ENCODE peak calls at places on chromosomes 6 and 20, in six cellular contexts. H, L, S, R, G and Y are unnamed samples.

GRCh38 chr6:154509421-154510143 is 903 bp downstream of the CNKSR3 start:
- DNase-seq in H (peak; percentile 25), L (peak; percentile 83), R (no peak), G (no peak), S (peak; percentile 58), Y (no peak)

GRCh38 chr20:57530327-57530981 is 5.5 kb upstream of the CTCFL start:
- DNase-seq in H (no peak), G (no peak), R (no peak), L (no peak), S (no peak), Y (no peak)

GRCh38 chr20:1301031-1301529 is 27.9 kb downstream of the SDCBP2 start:
- DNase-seq in R (no peak), L (no peak), H (no peak), S (no peak), G (no peak), Y (no peak)

GRCh38 chr20:61805365-61805764 is 260.3 kb downstream of the TAF4 start:
- DNase-seq in G (no peak), R (no peak), H (no peak), S (peak; percentile 78), L (peak; percentile 66), Y (no peak)

GRCh38 chr6:21754891-21755290 is 161.3 kb downstream of the SOX4 start:
- DNase-seq in L (no peak), R (no peak), S (peak; percentile 64), H (no peak), G (no peak), Y (no peak)

GRCh38 chr6:101117397-101118185 is 236.5 kb upstream of the ASCC3 start:
- DNase-seq in R (no peak), S (no peak), G (no peak), L (peak; percentile 44), H (no peak), Y (no peak)

GRCh38 chr6:41519748-41520699 is 26.2 kb upstream of the FOXP4 start:
- DNase-seq in L (no peak), S (no peak), R (no peak), G (no peak), H (no peak), Y (no peak)

GRCh38 chr20:50218987-50219435 is 28.4 kb downstream of the CEBPB start:
- DNase-seq in R (no peak), S (no peak), H (no peak), G (no peak), L (no peak), Y (no peak)

GRCh38 chr6:6007311-6008113 is 787 bp upstream of the NRN1 start:
- DNase-seq in G (no peak), H (peak; percentile 30), L (no peak), R (no peak), S (no peak), Y (no peak)

GRCh38 chr6:17179246-17180073 is 77.6 kb downstream of the STMND1 start:
- DNase-seq in H (no peak), G (no peak), S (no peak), R (no peak), L (no peak), Y (no peak)

GRCh38 chr20:31472395-31473330 is 2.3 kb downstream of the DEFB124 start:
- DNase-seq in R (no peak), S (peak; percentile 75), H (no peak), L (no peak), G (no peak), Y (no peak)

GRCh38 chr20:7180261-7181045 is 413.0 kb downstream of the BMP2 start:
- DNase-seq in S (no peak), R (no peak), L (no peak), G (no peak), H (no peak), Y (no peak)

GRCh38 chr6:160263214-160263939 is 4.8 kb upstream of the SLC22A2 start:
- DNase-seq in R (no peak), H (no peak), S (no peak), G (no peak), L (no peak), Y (no peak)

GRCh38 chr20:23624307-23624706 is 13.4 kb downstream of the CST3 start:
- DNase-seq in R (no peak), G (no peak), H (no peak), L (no peak), S (no peak), Y (no peak)

GRCh38 chr6:1560281-1561058 is 49.2 kb upstream of the FOXC1 start:
- DNase-seq in L (no peak), H (no peak), S (no peak), R (no peak), G (no peak), Y (no peak)

GRCh38 chr6:128507337-128508310 is 12.8 kb downstream of the PTPRK start:
- DNase-seq in R (no peak), H (no peak), L (no peak), S (no peak), G (no peak), Y (no peak)

GRCh38 chr20:16904751-16905150 is 156.6 kb downstream of the OTOR start:
- DNase-seq in H (no peak), G (no peak), S (no peak), R (no peak), L (no peak), Y (no peak)

GRCh38 chr20:15139522-15139921 is 802.1 kb upstream of the FLRT3 start:
- DNase-seq in R (no peak), H (no peak), S (no peak), L (no peak), G (no peak), Y (no peak)

GRCh38 chr6:167030222-167031072 is 31.2 kb downstream of the CEP43 start:
- DNase-seq in S (no peak), G (no peak), L (no peak), R (no peak), H (no peak), Y (no peak)

GRCh38 chr6:12363651-12364381 is 73.7 kb downstream of the EDN1 start:
- DNase-seq in H (no peak), R (no peak), L (peak; percentile 74), G (no peak), S (no peak), Y (no peak)

GRCh38 chr20:18020931-18021330 is 36.8 kb downstream of the OVOL2 start:
- DNase-seq in H (no peak), S (no peak), L (no peak), G (no peak), R (no peak), Y (no peak)
- TF ChIP-seq CTCF in H (no peak), S (no peak), L (no peak), G (no peak), R (no peak), Y (no peak)

GRCh38 chr6:161355731-161356130 is 81.9 kb upstream of the AGPAT4 start:
- DNase-seq in H (no peak), G (no peak), S (no peak), L (no peak), R (no peak), Y (no peak)

GRCh38 chr6:161354241-161354840 is 80.5 kb upstream of the AGPAT4 start:
- DNase-seq in R (no peak), H (no peak), S (no peak), L (no peak), G (no peak), Y (no peak)

GRCh38 chr6:161354956-161355355 is 81.1 kb upstream of the AGPAT4 start:
- DNase-seq in L (no peak), H (no peak), S (no peak), R (no peak), G (no peak), Y (no peak)

GRCh38 chr6:161351855-161352254 is 78.0 kb upstream of the AGPAT4 start:
- DNase-seq in G (no peak), L (no peak), H (no peak), R (no peak), S (no peak), Y (no peak)

GRCh38 chr6:161353208-161353613 is 79.3 kb upstream of the AGPAT4 start:
- DNase-seq in R (no peak), L (no peak), H (no peak), S (no peak), G (no peak), Y (no peak)
- TF ChIP-seq CTCF in R (no peak), L (no peak), H (peak; percentile 46), S (peak; percentile 17), G (no peak), Y (no peak)

GRCh38 chr6:30750379-30750668 is 6.0 kb upstream of the IER3 start:
- DNase-seq in G (no peak), R (no peak), L (no peak), S (no peak), H (no peak), Y (no peak)

GRCh38 chr6:30754631-30755030 is 10.3 kb upstream of the IER3 start:
- DNase-seq in L (no peak), H (no peak), S (no peak), R (no peak), G (no peak), Y (no peak)

GRCh38 chr6:30748851-30749540 is 4.6 kb upstream of the IER3 start:
- DNase-seq in R (no peak), G (no peak), S (no peak), L (no peak), H (no peak), Y (no peak)

GRCh38 chr6:30749554-30750378 is 5.4 kb upstream of the IER3 start:
- DNase-seq in L (no peak), G (no peak), H (no peak), R (no peak), S (peak; percentile 88), Y (no peak)

DNA sequence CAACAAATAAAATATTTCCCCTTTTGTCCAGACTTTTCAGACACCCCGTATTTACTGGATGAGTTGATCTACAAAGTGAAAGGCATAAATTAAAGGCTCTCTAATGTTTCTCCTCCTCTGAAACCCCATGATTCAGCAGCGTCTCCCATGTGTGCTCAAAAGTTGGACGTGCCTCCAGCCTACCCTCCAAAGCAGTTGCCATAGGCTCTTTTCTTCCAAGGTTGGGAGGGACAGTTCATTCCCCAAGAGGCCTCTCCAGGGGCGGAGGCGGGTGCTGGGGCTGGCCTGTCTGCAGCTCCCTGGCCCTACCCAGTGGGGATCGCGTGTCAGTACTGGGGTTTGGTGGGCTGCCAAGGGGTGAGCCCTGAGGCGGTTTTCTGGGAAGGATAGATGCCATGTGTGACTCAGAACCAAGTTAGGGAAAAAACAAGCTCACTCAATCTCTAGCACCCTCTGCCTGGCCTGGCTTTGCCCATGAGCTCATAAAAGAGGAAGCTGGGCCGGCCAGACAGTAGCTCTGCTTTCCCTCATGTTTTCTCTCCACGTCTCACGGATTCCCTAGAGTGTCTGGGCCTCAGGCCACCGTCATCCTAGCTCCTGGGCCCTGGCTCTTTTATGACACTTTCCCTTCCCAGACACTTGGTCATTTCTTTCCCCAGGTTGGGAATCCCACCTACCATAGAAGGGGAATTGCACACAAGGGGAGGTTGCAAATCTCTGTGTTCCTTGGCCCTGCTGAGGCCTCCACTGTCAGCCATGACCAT is 8.0 kb upstream of the IER3 start:
- DNase-seq in L (peak; percentile 94), R (no peak), G (peak; percentile 92), S (peak; percentile 100), H (no peak), Y (no peak)
- TF ChIP-seq CTCF in L (no peak), R (no peak), G (no peak), S (peak; percentile 30), H (no peak), Y (no peak)

GRCh38 chr6:24391756-24392405 is 10.9 kb upstream of the MRS2 start:
- DNase-seq in L (no peak), S (no peak), R (no peak), H (no peak), G (no peak), Y (no peak)
- TF ChIP-seq CTCF in L (no peak), S (no peak), R (no peak), H (no peak), G (no peak), Y (no peak)